ENCODE peak calls at places on chromosomes 5 and 9, in ten cellular contexts. One of them, this sample, is unnamed.

GRCh38 chr9:91849694-91850093 is 100.3 kb downstream of the ROR2 start:
- DNase-seq in adrenal gland: no peak
- DNase-seq in CD4-positive, alpha-beta T cell: no peak
- DNase-seq in uterus: no peak
- DNase-seq in myocyte: no peak
- DNase-seq in iPS-NIHi11: no peak
- DNase-seq in Daoy: no peak
- DNase-seq in HCEC 1CT: no peak
- DNase-seq in heart right ventricle: no peak
- DNase-seq in activated naive CD4-positive, alpha-beta T cell: no peak
- DNase-seq in this sample: no peak

GRCh38 chr5:2892601-2893000 is 141.1 kb upstream of the IRX2 start:
- DNase-seq in adrenal gland: no peak
- DNase-seq in CD4-positive, alpha-beta T cell: no peak
- DNase-seq in uterus: no peak
- DNase-seq in myocyte: no peak
- DNase-seq in iPS-NIHi11: no peak
- DNase-seq in Daoy: no peak
- DNase-seq in HCEC 1CT: no peak
- DNase-seq in heart right ventricle: no peak
- DNase-seq in activated naive CD4-positive, alpha-beta T cell: no peak
- DNase-seq in this sample: no peak

GRCh38 chr5:137743031-137743640 is 7.2 kb upstream of the KLHL3 start:
- DNase-seq in adrenal gland: peak
- DNase-seq in CD4-positive, alpha-beta T cell: peak
- DNase-seq in uterus: peak
- DNase-seq in myocyte: peak
- DNase-seq in iPS-NIHi11: peak
- DNase-seq in Daoy: peak
- DNase-seq in HCEC 1CT: peak
- DNase-seq in heart right ventricle: no peak
- DNase-seq in activated naive CD4-positive, alpha-beta T cell: no peak
- DNase-seq in this sample: peak

GRCh38 chr5:113397046-113397445 is 37.7 kb downstream of the TSSK1B start:
- DNase-seq in adrenal gland: no peak
- DNase-seq in CD4-positive, alpha-beta T cell: no peak
- DNase-seq in uterus: no peak
- DNase-seq in myocyte: no peak
- DNase-seq in iPS-NIHi11: no peak
- DNase-seq in Daoy: no peak
- DNase-seq in HCEC 1CT: no peak
- DNase-seq in heart right ventricle: no peak
- DNase-seq in activated naive CD4-positive, alpha-beta T cell: no peak
- DNase-seq in this sample: no peak

GRCh38 chr5:176743136-176743827 is 67.1 kb upstream of the UNC5A start:
- DNase-seq in adrenal gland: peak
- DNase-seq in CD4-positive, alpha-beta T cell: no peak
- DNase-seq in uterus: no peak
- DNase-seq in myocyte: no peak
- DNase-seq in iPS-NIHi11: peak
- DNase-seq in Daoy: no peak
- DNase-seq in HCEC 1CT: no peak
- DNase-seq in heart right ventricle: no peak
- DNase-seq in activated naive CD4-positive, alpha-beta T cell: no peak
- DNase-seq in this sample: no peak

GRCh38 chr9:23938908-23939307 is 112.9 kb upstream of the ELAVL2 start:
- DNase-seq in adrenal gland: no peak
- DNase-seq in CD4-positive, alpha-beta T cell: no peak
- DNase-seq in uterus: no peak
- DNase-seq in myocyte: peak
- DNase-seq in iPS-NIHi11: no peak
- DNase-seq in Daoy: no peak
- DNase-seq in HCEC 1CT: no peak
- DNase-seq in heart right ventricle: no peak
- DNase-seq in activated naive CD4-positive, alpha-beta T cell: no peak
- DNase-seq in this sample: no peak

GRCh38 chr5:10591946-10592345 is 28.1 kb downstream of the ANKRD33B start:
- DNase-seq in adrenal gland: no peak
- DNase-seq in CD4-positive, alpha-beta T cell: no peak
- DNase-seq in uterus: no peak
- DNase-seq in myocyte: no peak
- DNase-seq in iPS-NIHi11: no peak
- DNase-seq in Daoy: no peak
- DNase-seq in HCEC 1CT: no peak
- DNase-seq in heart right ventricle: no peak
- DNase-seq in activated naive CD4-positive, alpha-beta T cell: no peak
- DNase-seq in this sample: no peak

GRCh38 chr9:129333613-129333960 is 155.5 kb upstream of the IER5L start:
- DNase-seq in adrenal gland: no peak
- DNase-seq in CD4-positive, alpha-beta T cell: no peak
- DNase-seq in uterus: no peak
- DNase-seq in myocyte: no peak
- DNase-seq in iPS-NIHi11: peak
- DNase-seq in Daoy: no peak
- DNase-seq in HCEC 1CT: no peak
- DNase-seq in heart right ventricle: no peak
- DNase-seq in activated naive CD4-positive, alpha-beta T cell: no peak
- DNase-seq in this sample: no peak

GRCh38 chr9:114055061-114055460 is 23.0 kb downstream of the AMBP start:
- DNase-seq in adrenal gland: peak
- DNase-seq in CD4-positive, alpha-beta T cell: no peak
- DNase-seq in uterus: no peak
- DNase-seq in myocyte: no peak
- DNase-seq in iPS-NIHi11: no peak
- DNase-seq in Daoy: no peak
- DNase-seq in HCEC 1CT: no peak
- DNase-seq in heart right ventricle: no peak
- DNase-seq in activated naive CD4-positive, alpha-beta T cell: no peak
- DNase-seq in this sample: no peak

GRCh38 chr5:95808686-95809413 is 13.7 kb downstream of the GLRX start:
- DNase-seq in adrenal gland: peak
- DNase-seq in CD4-positive, alpha-beta T cell: peak
- DNase-seq in uterus: peak
- DNase-seq in myocyte: no peak
- DNase-seq in iPS-NIHi11: no peak
- DNase-seq in Daoy: peak
- DNase-seq in HCEC 1CT: no peak
- DNase-seq in heart right ventricle: peak
- DNase-seq in activated naive CD4-positive, alpha-beta T cell: peak
- DNase-seq in this sample: no peak

GRCh38 chr5:160001457-160001856 is 7.5 kb upstream of the TTC1 start:
- DNase-seq in adrenal gland: no peak
- DNase-seq in CD4-positive, alpha-beta T cell: no peak
- DNase-seq in uterus: no peak
- DNase-seq in myocyte: peak
- DNase-seq in iPS-NIHi11: no peak
- DNase-seq in Daoy: no peak
- DNase-seq in HCEC 1CT: no peak
- DNase-seq in heart right ventricle: no peak
- DNase-seq in activated naive CD4-positive, alpha-beta T cell: no peak
- DNase-seq in this sample: no peak

GRCh38 chr9:97598461-97599288 is 34.5 kb downstream of the TSTD2 start:
- DNase-seq in adrenal gland: peak
- DNase-seq in CD4-positive, alpha-beta T cell: peak
- DNase-seq in uterus: peak
- DNase-seq in myocyte: peak
- DNase-seq in iPS-NIHi11: peak
- DNase-seq in Daoy: peak
- DNase-seq in HCEC 1CT: peak
- DNase-seq in heart right ventricle: peak
- DNase-seq in activated naive CD4-positive, alpha-beta T cell: peak
- DNase-seq in this sample: peak

GRCh38 chr5:19771174-19771835 is 216.7 kb downstream of the CDH18 start:
- DNase-seq in adrenal gland: no peak
- DNase-seq in CD4-positive, alpha-beta T cell: no peak
- DNase-seq in uterus: no peak
- DNase-seq in myocyte: no peak
- DNase-seq in iPS-NIHi11: no peak
- DNase-seq in Daoy: peak
- DNase-seq in HCEC 1CT: peak
- DNase-seq in heart right ventricle: no peak
- DNase-seq in activated naive CD4-positive, alpha-beta T cell: no peak
- DNase-seq in this sample: no peak

GRCh38 chr5:170254056-170254455 is 21.3 kb downstream of the C5orf58 start:
- DNase-seq in adrenal gland: no peak
- DNase-seq in CD4-positive, alpha-beta T cell: peak
- DNase-seq in uterus: no peak
- DNase-seq in myocyte: no peak
- DNase-seq in iPS-NIHi11: no peak
- DNase-seq in Daoy: peak
- DNase-seq in HCEC 1CT: no peak
- DNase-seq in heart right ventricle: no peak
- DNase-seq in activated naive CD4-positive, alpha-beta T cell: peak
- DNase-seq in this sample: no peak

GRCh38 chr9:81741103-81741502 is 51.8 kb upstream of the TLE1 start:
- DNase-seq in adrenal gland: no peak
- DNase-seq in CD4-positive, alpha-beta T cell: no peak
- DNase-seq in uterus: no peak
- DNase-seq in myocyte: no peak
- DNase-seq in iPS-NIHi11: no peak
- DNase-seq in Daoy: no peak
- DNase-seq in HCEC 1CT: no peak
- DNase-seq in heart right ventricle: no peak
- DNase-seq in activated naive CD4-positive, alpha-beta T cell: no peak
- DNase-seq in this sample: no peak

GRCh38 chr9:127396808-127397721 is at the start of gene SLC2A8:
- DNase-seq in adrenal gland: peak
- DNase-seq in CD4-positive, alpha-beta T cell: peak
- DNase-seq in uterus: peak
- DNase-seq in myocyte: peak
- DNase-seq in iPS-NIHi11: peak
- DNase-seq in Daoy: peak
- DNase-seq in HCEC 1CT: peak
- DNase-seq in heart right ventricle: peak
- DNase-seq in activated naive CD4-positive, alpha-beta T cell: peak
- DNase-seq in this sample: peak

GRCh38 chr5:181217111-181217804 is 5.8 kb upstream of the TRIM41 start:
- DNase-seq in adrenal gland: no peak
- DNase-seq in CD4-positive, alpha-beta T cell: peak
- DNase-seq in uterus: peak
- DNase-seq in myocyte: no peak
- DNase-seq in iPS-NIHi11: peak
- DNase-seq in Daoy: peak
- DNase-seq in HCEC 1CT: peak
- DNase-seq in heart right ventricle: peak
- DNase-seq in activated naive CD4-positive, alpha-beta T cell: no peak
- DNase-seq in this sample: no peak

GRCh38 chr9:98780059-98780749 is 16.2 kb downstream of the ANKS6 start:
- DNase-seq in adrenal gland: no peak
- DNase-seq in CD4-positive, alpha-beta T cell: no peak
- DNase-seq in uterus: no peak
- DNase-seq in myocyte: no peak
- DNase-seq in iPS-NIHi11: no peak
- DNase-seq in Daoy: no peak
- DNase-seq in HCEC 1CT: no peak
- DNase-seq in heart right ventricle: no peak
- DNase-seq in activated naive CD4-positive, alpha-beta T cell: no peak
- DNase-seq in this sample: no peak

GRCh38 chr5:51345106-51345505 is 38.1 kb upstream of the ISL1 start:
- DNase-seq in adrenal gland: no peak
- DNase-seq in CD4-positive, alpha-beta T cell: no peak
- DNase-seq in uterus: no peak
- DNase-seq in myocyte: no peak
- DNase-seq in iPS-NIHi11: no peak
- DNase-seq in Daoy: no peak
- DNase-seq in HCEC 1CT: peak
- DNase-seq in heart right ventricle: no peak
- DNase-seq in activated naive CD4-positive, alpha-beta T cell: no peak
- DNase-seq in this sample: no peak

GRCh38 chr5:43642428-43642827 is 39.4 kb downstream of the NNT start:
- DNase-seq in adrenal gland: no peak
- DNase-seq in CD4-positive, alpha-beta T cell: no peak
- DNase-seq in uterus: no peak
- DNase-seq in myocyte: peak
- DNase-seq in iPS-NIHi11: no peak
- DNase-seq in Daoy: no peak
- DNase-seq in HCEC 1CT: no peak
- DNase-seq in heart right ventricle: no peak
- DNase-seq in activated naive CD4-positive, alpha-beta T cell: no peak
- DNase-seq in this sample: no peak

GRCh38 chr5:157907479-157907878 is 48.5 kb upstream of the CLINT1 start:
- DNase-seq in adrenal gland: no peak
- DNase-seq in CD4-positive, alpha-beta T cell: no peak
- DNase-seq in uterus: no peak
- DNase-seq in myocyte: no peak
- DNase-seq in iPS-NIHi11: no peak
- DNase-seq in Daoy: no peak
- DNase-seq in HCEC 1CT: no peak
- DNase-seq in heart right ventricle: no peak
- DNase-seq in activated naive CD4-positive, alpha-beta T cell: no peak
- DNase-seq in this sample: no peak

GRCh38 chr5:102856374-102856748 is 101.3 kb downstream of the PAM start:
- DNase-seq in adrenal gland: no peak
- DNase-seq in CD4-positive, alpha-beta T cell: no peak
- DNase-seq in uterus: no peak
- DNase-seq in myocyte: peak
- DNase-seq in iPS-NIHi11: no peak
- DNase-seq in Daoy: no peak
- DNase-seq in HCEC 1CT: peak
- DNase-seq in heart right ventricle: no peak
- DNase-seq in activated naive CD4-positive, alpha-beta T cell: no peak
- DNase-seq in this sample: no peak

GRCh38 chr5:179270581-179271300 is 74.5 kb downstream of the ADAMTS2 start:
- DNase-seq in adrenal gland: peak
- DNase-seq in CD4-positive, alpha-beta T cell: no peak
- DNase-seq in uterus: peak
- DNase-seq in myocyte: no peak
- DNase-seq in iPS-NIHi11: no peak
- DNase-seq in Daoy: no peak
- DNase-seq in HCEC 1CT: no peak
- DNase-seq in heart right ventricle: no peak
- DNase-seq in activated naive CD4-positive, alpha-beta T cell: no peak
- DNase-seq in this sample: no peak

GRCh38 chr9:107422189-107422802 is 67.3 kb downstream of the KLF4 start:
- DNase-seq in adrenal gland: peak
- DNase-seq in CD4-positive, alpha-beta T cell: no peak
- DNase-seq in uterus: peak
- DNase-seq in myocyte: peak
- DNase-seq in iPS-NIHi11: peak
- DNase-seq in Daoy: peak
- DNase-seq in HCEC 1CT: peak
- DNase-seq in heart right ventricle: peak
- DNase-seq in activated naive CD4-positive, alpha-beta T cell: no peak
- DNase-seq in this sample: peak

GRCh38 chr5:180323929-180324632 is 29.1 kb downstream of the GFPT2 start:
- DNase-seq in adrenal gland: no peak
- DNase-seq in CD4-positive, alpha-beta T cell: no peak
- DNase-seq in uterus: no peak
- DNase-seq in myocyte: no peak
- DNase-seq in iPS-NIHi11: no peak
- DNase-seq in Daoy: no peak
- DNase-seq in HCEC 1CT: no peak
- DNase-seq in heart right ventricle: no peak
- DNase-seq in activated naive CD4-positive, alpha-beta T cell: no peak
- DNase-seq in this sample: no peak

GRCh38 chr5:58980890-58981289 is 398.0 kb downstream of the RAB3C start:
- DNase-seq in adrenal gland: no peak
- DNase-seq in CD4-positive, alpha-beta T cell: no peak
- DNase-seq in uterus: no peak
- DNase-seq in myocyte: no peak
- DNase-seq in iPS-NIHi11: no peak
- DNase-seq in Daoy: no peak
- DNase-seq in HCEC 1CT: no peak
- DNase-seq in heart right ventricle: no peak
- DNase-seq in activated naive CD4-positive, alpha-beta T cell: no peak
- DNase-seq in this sample: no peak

GRCh38 chr9:28378236-28378635 is 805.0 kb upstream of the C9orf72 start:
- DNase-seq in adrenal gland: no peak
- DNase-seq in CD4-positive, alpha-beta T cell: no peak
- DNase-seq in uterus: no peak
- DNase-seq in myocyte: no peak
- DNase-seq in iPS-NIHi11: no peak
- DNase-seq in Daoy: no peak
- DNase-seq in HCEC 1CT: no peak
- DNase-seq in heart right ventricle: no peak
- DNase-seq in activated naive CD4-positive, alpha-beta T cell: no peak
- DNase-seq in this sample: no peak

GRCh38 chr5:9354336-9355081 is 191.4 kb downstream of the SEMA5A start:
- DNase-seq in adrenal gland: no peak
- DNase-seq in CD4-positive, alpha-beta T cell: no peak
- DNase-seq in uterus: no peak
- DNase-seq in myocyte: no peak
- DNase-seq in iPS-NIHi11: no peak
- DNase-seq in Daoy: no peak
- DNase-seq in HCEC 1CT: no peak
- DNase-seq in heart right ventricle: no peak
- DNase-seq in activated naive CD4-positive, alpha-beta T cell: no peak
- DNase-seq in this sample: no peak